ENCODE peak calls at places on chromosomes 5 and 9, in six cellular contexts. E is ovary, N is IMR-90, A is A549, B is GM12878, J is adrenal gland. R is an unnamed sample.

GRCh38 chr5:3348576-3349535 is 246.8 kb upstream of the IRX1 start:
- DNase-seq in J (no peak), B (no peak), N (no peak), A (no peak), E (no peak), R (no peak)

GRCh38 chr9:89223398-89223977 is 44.9 kb upstream of the SHC3 start:
- DNase-seq in B (no peak), E (no peak), J (no peak), A (no peak), N (no peak), R (no peak)

GRCh38 chr9:76537150-76537646 is 78.2 kb downstream of the GCNT1 start:
- DNase-seq in N (no peak), A (no peak), J (no peak), B (no peak), E (peak), R (no peak)

GRCh38 chr9:7234144-7234543 is 476.4 kb downstream of the KDM4C start:
- DNase-seq in J (no peak), E (no peak), A (peak), B (no peak), N (peak), R (peak)

GRCh38 chr9:70765935-70766334 is 351.5 kb upstream of the KLF9 start:
- DNase-seq in J (no peak), A (no peak), B (no peak), E (no peak), N (no peak), R (no peak)

GRCh38 chr9:114960276-114960675 is 29.9 kb upstream of the TNFSF8 start:
- DNase-seq in J (no peak), A (no peak), N (no peak), E (no peak), B (no peak), R (no peak)

GRCh38 chr5:28254846-28255245 is 1216.5 kb upstream of the CDH9 start:
- DNase-seq in J (no peak), E (no peak), B (no peak), N (no peak), A (no peak), R (no peak)

GRCh38 chr5:176619203-176619568 is 9.2 kb upstream of the GPRIN1 start:
- DNase-seq in A (peak), N (peak), J (peak), E (no peak), B (no peak), R (peak)

GRCh38 chr9:133121200-133122166 is at the start of gene RALGDS:
- DNase-seq in A (peak), B (no peak), N (peak), J (peak), E (peak), R (peak)

GRCh38 chr9:110969971-110970381 is 68.3 kb downstream of the LPAR1 start:
- DNase-seq in N (peak), E (no peak), J (no peak), B (no peak), A (peak), R (no peak)

GRCh38 chr5:2148312-2149195 is 265.8 kb upstream of the IRX4 start:
- DNase-seq in A (no peak), B (no peak), J (no peak), E (no peak), N (no peak), R (no peak)

GRCh38 chr5:5777013-5777412 is 354.5 kb downstream of the ICE1 start:
- DNase-seq in J (no peak), E (no peak), A (no peak), N (no peak), B (no peak), R (no peak)

GRCh38 chr9:4615251-4615650 is 46.8 kb upstream of the PLPP6 start:
- DNase-seq in N (peak), B (no peak), E (no peak), J (no peak), A (no peak), R (no peak)

GRCh38 chr5:96253140-96253539 is 179.9 kb downstream of the PCSK1 start:
- DNase-seq in A (no peak), N (no peak), B (no peak), J (no peak), E (no peak), R (no peak)

GRCh38 chr5:10563132-10563939 is 534 bp upstream of the ANKRD33B start:
- DNase-seq in J (no peak), N (peak), B (no peak), A (peak), E (peak), R (no peak)

GRCh38 chr5:67966712-67967111 is 248.8 kb upstream of the PIK3R1 start:
- DNase-seq in N (no peak), E (no peak), B (no peak), J (no peak), A (no peak), R (no peak)

DNA sequence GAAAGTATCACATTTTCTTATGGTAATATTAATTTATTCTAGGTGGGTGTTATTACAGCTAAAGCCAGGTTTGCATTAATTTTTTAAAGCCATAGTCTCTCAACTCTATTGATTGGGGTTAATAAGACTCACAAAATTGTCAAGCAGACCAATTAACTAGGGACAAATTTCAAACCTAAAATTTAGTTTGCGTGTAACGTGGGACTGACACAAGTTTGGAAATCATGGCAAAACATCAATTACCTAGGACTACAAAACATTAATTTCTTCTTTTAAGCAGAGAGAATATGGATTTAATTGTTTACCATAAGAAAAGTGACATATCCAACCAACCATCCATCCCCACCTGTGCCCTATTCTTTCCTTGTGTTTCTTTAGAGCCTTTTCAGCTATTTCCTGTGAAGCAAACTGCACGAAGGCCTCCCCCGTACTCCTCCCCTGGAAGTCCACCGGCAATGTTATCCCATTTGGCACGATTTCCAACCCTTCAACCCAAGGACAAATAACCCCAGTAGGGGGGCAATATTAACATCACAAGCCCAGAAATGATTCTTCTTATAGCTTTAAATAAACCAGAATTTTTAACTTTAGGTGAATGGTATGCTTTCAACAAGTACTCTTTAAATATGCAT is 4.4 kb downstream of the HNRNPH1 start:
- DNase-seq in A (no peak), B (no peak), E (no peak), N (no peak), J (no peak), R (no peak)
- TF ChIP-seq POLR2A in A (no peak), B (peak), E (no peak), N (no peak), J (no peak), R (no peak)

DNA sequence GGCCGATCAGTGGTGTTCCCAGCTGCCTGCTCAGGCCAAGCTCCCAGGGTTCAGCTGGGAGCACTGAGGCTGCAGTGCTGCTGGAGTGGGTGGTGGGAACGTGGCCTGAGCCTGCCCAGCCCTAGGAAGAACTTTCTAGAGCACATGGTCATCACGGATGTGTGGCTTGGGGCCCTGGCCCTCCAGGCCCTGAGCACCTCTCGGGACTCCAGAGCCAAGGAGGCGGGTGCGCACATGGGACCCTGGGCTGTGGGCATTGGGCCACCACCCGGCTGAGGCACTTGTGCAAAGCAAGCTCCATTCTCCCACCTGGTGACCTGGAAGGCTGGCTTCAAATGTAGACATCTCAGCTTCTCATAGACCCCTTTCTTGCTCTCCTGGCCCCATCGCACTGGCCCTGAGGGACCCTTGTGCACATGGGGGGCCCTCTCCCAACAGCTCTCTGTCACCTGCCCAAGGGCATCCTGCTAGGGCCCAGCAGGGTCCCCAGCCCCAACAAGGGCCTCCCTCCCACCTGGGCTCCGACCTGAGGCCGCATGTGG is 17.4 kb upstream of the NRARP start:
- DNase-seq in B (no peak), A (no peak), J (no peak), N (no peak), E (peak), R (no peak)
- TF ChIP-seq CTCF in B (no peak), A (no peak), J (no peak), N (no peak), E (no peak), R (no peak)

DNA sequence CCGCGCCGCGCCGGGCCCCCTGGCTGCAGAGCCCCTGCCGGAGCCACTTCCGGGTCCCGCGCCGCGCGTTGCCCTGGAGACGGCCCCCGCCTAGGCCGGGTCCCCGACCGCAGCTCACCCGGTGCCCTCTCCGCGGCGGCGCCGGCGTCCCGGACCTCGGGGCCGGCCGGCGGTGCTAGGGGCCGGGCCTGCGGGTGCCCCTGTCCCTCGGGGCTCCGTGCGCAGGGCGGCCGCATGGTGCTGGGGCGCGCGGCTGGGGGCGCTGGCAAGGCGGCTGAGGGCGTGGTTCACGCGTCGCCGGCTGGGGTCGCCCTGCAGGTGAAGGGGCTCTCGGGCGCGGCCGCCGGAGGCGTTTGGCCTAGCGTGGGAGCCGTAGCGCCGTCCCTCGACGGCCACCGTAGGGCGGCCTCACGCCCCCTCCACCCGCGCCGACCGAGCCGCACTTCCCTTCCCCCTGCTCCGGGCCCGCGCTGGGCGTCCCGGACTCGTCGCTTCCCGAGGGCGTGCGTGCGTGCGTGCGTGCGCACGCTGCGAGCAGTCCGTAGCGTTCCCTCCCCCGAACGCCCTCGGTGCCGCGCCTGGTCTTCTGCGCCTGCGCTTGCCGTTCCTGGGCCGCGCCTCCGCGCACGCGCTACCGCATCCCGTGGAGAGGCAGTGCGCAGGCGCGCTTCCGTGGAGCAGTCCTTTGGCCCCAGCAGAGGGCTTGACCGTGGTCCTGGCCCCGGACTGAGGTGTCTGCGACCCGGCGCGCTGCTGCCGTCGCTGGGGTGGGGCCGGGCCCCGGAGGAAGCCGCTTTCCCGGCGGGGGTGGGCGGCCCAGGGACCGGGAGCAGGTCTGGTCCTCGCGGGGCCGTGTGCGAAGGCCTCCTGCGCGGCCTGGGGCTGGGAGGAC is at the start of gene TMEM250:
- DNase-seq in A (peak), E (peak), J (peak), B (peak), N (peak), R (peak)
- TF ChIP-seq POLR2A in A (peak), E (peak), J (peak), B (no peak), N (peak), R (peak)

GRCh38 chr9:12813533-12813932 is 38.7 kb downstream of the LURAP1L start:
- DNase-seq in N (no peak), J (no peak), A (no peak), E (no peak), B (no peak), R (no peak)

GRCh38 chr9:12812710-12813109 is 37.9 kb downstream of the LURAP1L start:
- DNase-seq in B (no peak), N (no peak), E (no peak), A (no peak), J (no peak), R (no peak)

GRCh38 chr9:12815895-12816294 is 41.1 kb downstream of the LURAP1L start:
- DNase-seq in A (no peak), B (no peak), J (no peak), N (peak), E (no peak), R (no peak)

GRCh38 chr9:12814877-12815237 is 40.0 kb downstream of the LURAP1L start:
- DNase-seq in J (no peak), A (no peak), B (no peak), E (no peak), N (no peak), R (no peak)

GRCh38 chr9:12813960-12814876 is 39.4 kb downstream of the LURAP1L start:
- DNase-seq in N (peak), B (no peak), J (peak), E (peak), A (peak), R (peak)
- TF ChIP-seq CTCF in N (peak), B (no peak), J (no peak), E (peak), A (peak), R (peak)

DNA sequence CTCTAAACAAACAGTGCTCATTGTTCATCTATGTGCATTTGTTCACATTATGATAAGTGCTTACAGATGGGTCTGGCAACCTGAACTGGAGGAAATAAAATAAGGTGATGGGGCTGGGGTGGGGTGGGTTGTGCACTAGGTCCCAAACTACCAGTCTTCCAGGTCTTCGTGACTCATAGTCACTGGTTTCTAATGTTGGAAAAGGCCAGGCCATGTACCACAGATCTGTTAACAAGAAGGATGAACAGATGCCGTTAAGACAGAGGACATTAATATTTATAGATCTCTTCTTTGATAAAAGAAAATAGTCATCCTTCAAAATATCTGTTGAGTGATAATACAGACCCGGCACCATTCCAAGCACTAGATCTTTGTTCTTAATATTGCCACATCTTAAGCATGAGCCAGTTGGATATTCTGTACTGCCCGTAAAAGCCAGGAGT is 71.4 kb upstream of the STARD4 start:
- DNase-seq in B (no peak), J (peak), E (no peak), A (no peak), N (peak), R (no peak)
- TF ChIP-seq POLR2A in B (no peak), J (no peak), E (no peak), A (no peak), N (no peak), R (no peak)

GRCh38 chr5:174698156-174698555 is 26.2 kb upstream of the MSX2 start:
- DNase-seq in B (no peak), E (no peak), N (no peak), J (no peak), A (no peak), R (peak)
- TF ChIP-seq CTCF in B (no peak), E (no peak), N (no peak), J (no peak), A (no peak), R (no peak)

GRCh38 chr5:173615884-173616576 is 420 bp downstream of the BOD1 start:
- DNase-seq in N (peak), E (peak), B (peak), A (peak), J (peak), R (peak)
- TF ChIP-seq POLR2A in N (peak), E (no peak), B (peak), A (no peak), J (no peak), R (no peak)

GRCh38 chr5:40798012-40798855 is at the start of gene PRKAA1:
- DNase-seq in B (peak), N (peak), J (peak), A (peak), E (peak), R (peak)
- TF ChIP-seq CTCF in B (peak), N (peak), J (no peak), A (peak), E (peak), R (no peak)